ENCODE peak calls at places on chromosome X, in five cellular contexts. One of them, this sample, is unnamed.

GRCh38 chrX:23908219-23909003 is 605 bp downstream of the CXorf58 start:
- DNase-seq in retinal pigment epithelial cell: no peak
- DNase-seq in BE2C: no peak
- DNase-seq in mesothelial cell of epicardium: no peak
- DNase-seq in H9: peak; percentile 51
- DNase-seq in this sample: no peak

GRCh38 chrX:150623583-150623982 is 55.2 kb downstream of the MTM1 start:
- DNase-seq in BE2C: no peak
- DNase-seq in mesothelial cell of epicardium: no peak
- DNase-seq in H9: no peak
- DNase-seq in retinal pigment epithelial cell: no peak
- DNase-seq in this sample: no peak

GRCh38 chrX:39618178-39618577 is 479.6 kb downstream of the BCOR start:
- DNase-seq in mesothelial cell of epicardium: no peak
- DNase-seq in retinal pigment epithelial cell: no peak
- DNase-seq in H9: no peak
- DNase-seq in BE2C: no peak
- DNase-seq in this sample: no peak

GRCh38 chrX:46251755-46252154 is 293.5 kb downstream of the ZNF674 start:
- DNase-seq in mesothelial cell of epicardium: no peak
- DNase-seq in retinal pigment epithelial cell: no peak
- DNase-seq in H9: no peak
- DNase-seq in BE2C: no peak
- DNase-seq in this sample: no peak

GRCh38 chrX:65921363-65921762 is 118.5 kb downstream of the VSIG4 start:
- DNase-seq in BE2C: no peak
- DNase-seq in mesothelial cell of epicardium: no peak
- DNase-seq in H9: no peak
- DNase-seq in retinal pigment epithelial cell: no peak
- DNase-seq in this sample: no peak

GRCh38 chrX:39736219-39737211 is 361.2 kb downstream of the BCOR start:
- DNase-seq in H9: no peak
- DNase-seq in BE2C: peak; percentile 68
- DNase-seq in retinal pigment epithelial cell: peak; percentile 74
- DNase-seq in mesothelial cell of epicardium: no peak
- DNase-seq in this sample: no peak

GRCh38 chrX:134821901-134822300 is 163.6 kb upstream of the PLAC1 start:
- DNase-seq in BE2C: no peak
- DNase-seq in retinal pigment epithelial cell: no peak
- DNase-seq in H9: no peak
- DNase-seq in mesothelial cell of epicardium: no peak
- DNase-seq in this sample: no peak

GRCh38 chrX:66203114-66203513 is 39.1 kb downstream of the HEPH start:
- DNase-seq in retinal pigment epithelial cell: no peak
- DNase-seq in mesothelial cell of epicardium: no peak
- DNase-seq in BE2C: no peak
- DNase-seq in H9: no peak
- DNase-seq in this sample: no peak

GRCh38 chrX:63809158-63809557 is 24.1 kb upstream of the ARHGEF9 start:
- DNase-seq in mesothelial cell of epicardium: no peak
- DNase-seq in retinal pigment epithelial cell: no peak
- DNase-seq in H9: no peak
- DNase-seq in BE2C: no peak
- DNase-seq in this sample: no peak

GRCh38 chrX:33183366-33183765 is 28.0 kb downstream of the DMD start:
- DNase-seq in H9: no peak
- DNase-seq in BE2C: peak; percentile 36
- DNase-seq in mesothelial cell of epicardium: no peak
- DNase-seq in retinal pigment epithelial cell: no peak
- DNase-seq in this sample: no peak

GRCh38 chrX:45621356-45622041 is 420.8 kb upstream of the DIPK2B start:
- DNase-seq in mesothelial cell of epicardium: no peak
- DNase-seq in retinal pigment epithelial cell: peak; percentile 2
- DNase-seq in BE2C: no peak
- DNase-seq in H9: no peak
- DNase-seq in this sample: no peak

GRCh38 chrX:9681422-9681821 is 84.2 kb downstream of the GPR143 start:
- DNase-seq in H9: no peak
- DNase-seq in mesothelial cell of epicardium: no peak
- DNase-seq in retinal pigment epithelial cell: peak; percentile 52
- DNase-seq in BE2C: no peak
- DNase-seq in this sample: no peak

GRCh38 chrX:118644378-118644777 is 83.0 kb upstream of the IL13RA1 start:
- DNase-seq in BE2C: no peak
- DNase-seq in retinal pigment epithelial cell: peak; percentile 11
- DNase-seq in H9: no peak
- DNase-seq in mesothelial cell of epicardium: no peak
- DNase-seq in this sample: no peak

GRCh38 chrX:153580700-153581386 is 18.1 kb downstream of the CCNQ start:
- DNase-seq in BE2C: no peak
- DNase-seq in H9: peak; percentile 61
- DNase-seq in retinal pigment epithelial cell: no peak
- DNase-seq in mesothelial cell of epicardium: no peak
- DNase-seq in this sample: no peak

GRCh38 chrX:132173647-132174046 is 45.6 kb downstream of the RAP2C start:
- DNase-seq in retinal pigment epithelial cell: no peak
- DNase-seq in H9: no peak
- DNase-seq in BE2C: no peak
- DNase-seq in mesothelial cell of epicardium: no peak
- DNase-seq in this sample: no peak

GRCh38 chrX:149504915-149505651 is at the start of gene IDS:
- DNase-seq in BE2C: peak; percentile 92
- DNase-seq in retinal pigment epithelial cell: peak; percentile 43
- DNase-seq in H9: peak; percentile 90
- DNase-seq in mesothelial cell of epicardium: peak; percentile 72
- DNase-seq in this sample: peak; percentile 75

GRCh38 chrX:23048806-23049573 is 49.2 kb downstream of the DDX53 start:
- DNase-seq in H9: no peak
- DNase-seq in retinal pigment epithelial cell: no peak
- DNase-seq in mesothelial cell of epicardium: no peak
- DNase-seq in BE2C: no peak
- DNase-seq in this sample: no peak

GRCh38 chrX:68684291-68684918 is 36.9 kb downstream of the STARD8 start:
- DNase-seq in H9: no peak
- DNase-seq in BE2C: no peak
- DNase-seq in retinal pigment epithelial cell: no peak
- DNase-seq in mesothelial cell of epicardium: no peak
- DNase-seq in this sample: no peak

GRCh38 chrX:120334137-120334536 is 22.9 kb upstream of the TMEM255A start:
- DNase-seq in H9: no peak
- DNase-seq in BE2C: no peak
- DNase-seq in mesothelial cell of epicardium: no peak
- DNase-seq in retinal pigment epithelial cell: no peak
- DNase-seq in this sample: no peak

GRCh38 chrX:146224442-146224841 is 406.8 kb downstream of the SLITRK2 start:
- DNase-seq in mesothelial cell of epicardium: no peak
- DNase-seq in retinal pigment epithelial cell: no peak
- DNase-seq in BE2C: no peak
- DNase-seq in H9: no peak
- DNase-seq in this sample: no peak

GRCh38 chrX:39336709-39337294 is 535.5 kb downstream of the MID1IP1 start:
- DNase-seq in BE2C: no peak
- DNase-seq in retinal pigment epithelial cell: no peak
- DNase-seq in H9: no peak
- DNase-seq in mesothelial cell of epicardium: no peak
- DNase-seq in this sample: no peak

GRCh38 chrX:34557733-34558132 is 99.4 kb downstream of the TMEM47 start:
- DNase-seq in H9: peak; percentile 85
- DNase-seq in mesothelial cell of epicardium: no peak
- DNase-seq in retinal pigment epithelial cell: no peak
- DNase-seq in BE2C: no peak
- DNase-seq in this sample: no peak

GRCh38 chrX:66632986-66633385 is 5.9 kb downstream of the EDA2R start:
- DNase-seq in H9: no peak
- DNase-seq in retinal pigment epithelial cell: no peak
- DNase-seq in mesothelial cell of epicardium: no peak
- DNase-seq in BE2C: no peak
- DNase-seq in this sample: no peak

GRCh38 chrX:85309717-85310116 is 65.9 kb downstream of the ZNF711 start:
- DNase-seq in BE2C: peak; percentile 4
- DNase-seq in H9: peak; percentile 26
- DNase-seq in retinal pigment epithelial cell: no peak
- DNase-seq in mesothelial cell of epicardium: no peak
- DNase-seq in this sample: no peak

GRCh38 chrX:69034451-69034850 is 130.8 kb downstream of the PJA1 start:
- DNase-seq in retinal pigment epithelial cell: no peak
- DNase-seq in BE2C: no peak
- DNase-seq in H9: no peak
- DNase-seq in mesothelial cell of epicardium: no peak
- DNase-seq in this sample: no peak

GRCh38 chrX:88584283-88584682 is 162.7 kb upstream of the CPXCR1 start:
- DNase-seq in mesothelial cell of epicardium: no peak
- DNase-seq in H9: no peak
- DNase-seq in BE2C: no peak
- DNase-seq in retinal pigment epithelial cell: no peak
- DNase-seq in this sample: no peak

GRCh38 chrX:135437867-135438733 is 16.4 kb downstream of the SMIM10L2A start:
- DNase-seq in mesothelial cell of epicardium: no peak
- DNase-seq in retinal pigment epithelial cell: no peak
- DNase-seq in H9: no peak
- DNase-seq in BE2C: no peak
- DNase-seq in this sample: no peak

GRCh38 chrX:1592128-1592862 is 891 bp downstream of the AKAP17A start:
- DNase-seq in H9: peak; percentile 66
- DNase-seq in mesothelial cell of epicardium: no peak
- DNase-seq in BE2C: no peak
- DNase-seq in retinal pigment epithelial cell: no peak
- DNase-seq in this sample: peak; percentile 25

GRCh38 chrX:68941385-68941952 is 112.6 kb downstream of the EFNB1 start:
- DNase-seq in mesothelial cell of epicardium: no peak
- DNase-seq in retinal pigment epithelial cell: no peak
- DNase-seq in H9: no peak
- DNase-seq in BE2C: no peak
- DNase-seq in this sample: no peak

GRCh38 chrX:1743105-1743504 is 128.2 kb downstream of the ASMT start:
- DNase-seq in BE2C: no peak
- DNase-seq in retinal pigment epithelial cell: no peak
- DNase-seq in H9: no peak
- DNase-seq in mesothelial cell of epicardium: no peak
- DNase-seq in this sample: no peak

GRCh38 chrX:65545456-65545855 is 10.9 kb upstream of the LAS1L start:
- DNase-seq in H9: no peak
- DNase-seq in retinal pigment epithelial cell: no peak
- DNase-seq in BE2C: no peak
- DNase-seq in mesothelial cell of epicardium: no peak
- DNase-seq in this sample: no peak

GRCh38 chrX:154043003-154043402 is 23.3 kb upstream of the IRAK1 start:
- DNase-seq in retinal pigment epithelial cell: no peak
- DNase-seq in mesothelial cell of epicardium: no peak
- DNase-seq in BE2C: no peak
- DNase-seq in H9: no peak
- DNase-seq in this sample: no peak

GRCh38 chrX:87392369-87392768 is 125.2 kb upstream of the KLHL4 start:
- DNase-seq in H9: no peak
- DNase-seq in mesothelial cell of epicardium: no peak
- DNase-seq in retinal pigment epithelial cell: no peak
- DNase-seq in BE2C: no peak
- DNase-seq in this sample: no peak

GRCh38 chrX:148501121-148502066 is 977 bp downstream of the AFF2 start:
- DNase-seq in mesothelial cell of epicardium: peak; percentile 21
- DNase-seq in retinal pigment epithelial cell: no peak
- DNase-seq in H9: peak; percentile 56
- DNase-seq in BE2C: no peak
- DNase-seq in this sample: peak; percentile 27

GRCh38 chrX:107713205-107714195 is 62.1 kb downstream of the TSC22D3 start:
- DNase-seq in retinal pigment epithelial cell: no peak
- DNase-seq in H9: no peak
- DNase-seq in BE2C: no peak
- DNase-seq in mesothelial cell of epicardium: no peak
- DNase-seq in this sample: peak; percentile 16

GRCh38 chrX:18890724-18891560 is 93.0 kb downstream of the PHKA2 start:
- DNase-seq in H9: no peak
- DNase-seq in BE2C: no peak
- DNase-seq in mesothelial cell of epicardium: no peak
- DNase-seq in retinal pigment epithelial cell: no peak
- DNase-seq in this sample: no peak

GRCh38 chrX:70026851-70027200 is 22.9 kb downstream of the AWAT2 start:
- DNase-seq in BE2C: no peak
- DNase-seq in retinal pigment epithelial cell: no peak
- DNase-seq in H9: no peak
- DNase-seq in mesothelial cell of epicardium: no peak
- DNase-seq in this sample: no peak

GRCh38 chrX:48833531-48834138 is 1.8 kb downstream of the PCSK1N start:
- DNase-seq in H9: no peak
- DNase-seq in mesothelial cell of epicardium: no peak
- DNase-seq in BE2C: no peak
- DNase-seq in retinal pigment epithelial cell: no peak
- DNase-seq in this sample: no peak
- TF ChIP-seq CTCF in H9: peak; percentile 13
- TF ChIP-seq CTCF in mesothelial cell of epicardium: no peak
- TF ChIP-seq CTCF in BE2C: peak; percentile 43
- TF ChIP-seq CTCF in retinal pigment epithelial cell: peak; percentile 7
- TF ChIP-seq CTCF in this sample: no peak

DNA sequence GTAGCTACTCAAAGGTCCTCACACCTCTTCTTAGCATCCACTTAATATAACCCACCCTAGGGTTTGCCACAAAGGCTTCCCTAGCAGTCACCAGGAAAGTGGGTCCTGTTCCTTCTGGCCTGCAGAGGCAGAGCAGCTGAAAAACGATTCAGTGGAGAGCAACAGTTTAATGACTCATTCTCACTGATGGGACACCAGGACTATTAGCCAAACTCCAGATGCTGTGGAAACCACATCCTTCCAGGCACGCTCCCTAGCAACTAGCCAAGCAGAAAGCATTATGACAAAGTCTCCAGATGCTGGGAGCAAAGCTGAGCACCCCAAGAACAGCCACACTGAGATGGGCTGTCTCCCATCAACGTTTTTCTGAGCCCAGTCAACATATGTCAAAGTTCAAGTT is 30.3 kb upstream of the UTP14A start:
- DNase-seq in mesothelial cell of epicardium: no peak
- DNase-seq in retinal pigment epithelial cell: no peak
- DNase-seq in BE2C: no peak
- DNase-seq in H9: no peak
- DNase-seq in this sample: no peak
- TF ChIP-seq CTCF in mesothelial cell of epicardium: no peak
- TF ChIP-seq CTCF in retinal pigment epithelial cell: no peak
- TF ChIP-seq CTCF in BE2C: no peak
- TF ChIP-seq CTCF in H9: no peak
- TF ChIP-seq CTCF in this sample: no peak

DNA sequence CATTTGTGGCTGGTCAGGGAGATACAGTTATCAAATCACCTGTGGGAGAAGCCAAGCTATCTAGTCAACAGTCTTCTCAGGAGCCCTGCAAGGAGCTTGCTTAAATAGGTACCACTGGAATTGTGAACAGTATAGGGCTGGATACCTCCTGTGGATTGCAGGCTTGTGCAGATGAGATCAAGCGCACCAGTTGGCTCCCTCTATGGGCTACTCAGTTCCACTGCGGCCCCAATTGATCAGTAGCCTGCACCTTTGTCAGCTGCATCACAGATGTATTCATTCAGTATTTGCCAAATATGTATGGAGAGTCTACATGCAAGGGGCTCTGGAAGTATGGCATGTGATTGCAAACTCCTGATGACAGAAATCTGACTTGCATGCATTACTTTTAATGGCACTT is 28.6 kb downstream of the TEX13A start:
- DNase-seq in BE2C: no peak
- DNase-seq in H9: peak; percentile 55
- DNase-seq in retinal pigment epithelial cell: no peak
- DNase-seq in mesothelial cell of epicardium: no peak
- DNase-seq in this sample: no peak
- TF ChIP-seq CTCF in BE2C: no peak
- TF ChIP-seq CTCF in H9: peak; percentile 64
- TF ChIP-seq CTCF in retinal pigment epithelial cell: peak; percentile 71
- TF ChIP-seq CTCF in mesothelial cell of epicardium: peak; percentile 12
- TF ChIP-seq CTCF in this sample: no peak

GRCh38 chrX:109475174-109475891 is 6.6 kb downstream of the GUCY2F start:
- DNase-seq in BE2C: peak; percentile 42
- DNase-seq in mesothelial cell of epicardium: peak; percentile 27
- DNase-seq in retinal pigment epithelial cell: no peak
- DNase-seq in H9: peak; percentile 92
- DNase-seq in this sample: no peak
- TF ChIP-seq CTCF in BE2C: peak; percentile 59
- TF ChIP-seq CTCF in mesothelial cell of epicardium: peak; percentile 84
- TF ChIP-seq CTCF in retinal pigment epithelial cell: peak; percentile 55
- TF ChIP-seq CTCF in H9: peak; percentile 83
- TF ChIP-seq CTCF in this sample: no peak

This sample was measured in activated B cell treated with CpG ODN at 0.5 μM for 24 hours.